ENCODE peak calls at places on chromosomes 7 and 10, in six cellular contexts. T is endothelial cell, D is EH, F is head of caudate nucleus, Z is GM04504, E is fibroblast of pulmonary artery. V is an unnamed sample.

GRCh38 chr7:32177216-32177615 is 107.0 kb upstream of the PDE1C start:
- DNase-seq in E (no peak), T (no peak), F (no peak), Z (no peak), D (no peak), V (no peak)

GRCh38 chr10:114408112-114408967 is 4.0 kb upstream of the AFAP1L2 start:
- DNase-seq in T (no peak), F (no peak), E (no peak), D (no peak), Z (no peak), V (no peak)

GRCh38 chr7:104979167-104979841 is 34.7 kb upstream of the KMT2E start:
- DNase-seq in F (no peak), D (peak), E (peak), Z (no peak), T (no peak), V (no peak)

GRCh38 chr10:7956508-7956907 is 98.0 kb upstream of the GATA3 start:
- DNase-seq in F (no peak), Z (peak), T (no peak), D (peak), E (peak), V (no peak)

GRCh38 chr10:9009505-9009904 is 955.0 kb downstream of the GATA3 start:
- DNase-seq in T (no peak), E (peak), Z (no peak), F (no peak), D (peak), V (no peak)

GRCh38 chr7:36390199-36391090 is 783 bp downstream of the ANLN start:
- DNase-seq in D (peak), T (peak), Z (peak), F (no peak), E (peak), V (no peak)

GRCh38 chr7:122304604-122304975 is at the start of gene FEZF1:
- DNase-seq in D (no peak), Z (no peak), E (peak), T (peak), F (no peak), V (no peak)

GRCh38 chr7:151086802-151087246 is 549 bp downstream of the AGAP3 start:
- DNase-seq in T (no peak), Z (no peak), F (no peak), D (peak), E (no peak), V (no peak)

GRCh38 chr7:98659746-98660145 is 42.7 kb downstream of the NPTX2 start:
- DNase-seq in F (no peak), D (no peak), T (no peak), E (no peak), Z (no peak), V (no peak)

GRCh38 chr7:157329447-157329846 is 7.4 kb upstream of the DNAJB6 start:
- DNase-seq in T (no peak), Z (no peak), D (no peak), F (no peak), E (no peak), V (no peak)